ENCODE peak calls at places on chromosomes 6 and 20, in five cellular contexts. One of them, this sample, is unnamed.

GRCh38 chr6:76702187-76702586 is 629.7 kb upstream of the IMPG1 start:
- ATAC-seq in A549: no peak
- ATAC-seq in HepG2: no peak
- ATAC-seq in upper lobe of left lung: no peak
- ATAC-seq in GM12878: no peak
- ATAC-seq in this sample: no peak

GRCh38 chr20:24819331-24819965 is 129.6 kb upstream of the CST7 start:
- ATAC-seq in A549: no peak
- ATAC-seq in HepG2: no peak
- ATAC-seq in upper lobe of left lung: no peak
- ATAC-seq in GM12878: no peak
- ATAC-seq in this sample: no peak

GRCh38 chr6:37799263-37799644 is 20.3 kb upstream of the ZFAND3 start:
- ATAC-seq in A549: no peak
- ATAC-seq in HepG2: peak
- ATAC-seq in upper lobe of left lung: no peak
- ATAC-seq in GM12878: no peak
- ATAC-seq in this sample: no peak

GRCh38 chr20:20513720-20514119 is 145.8 kb downstream of the INSM1 start:
- ATAC-seq in A549: no peak
- ATAC-seq in HepG2: peak
- ATAC-seq in upper lobe of left lung: no peak
- ATAC-seq in GM12878: no peak
- ATAC-seq in this sample: no peak

GRCh38 chr6:158497620-158498019 is 62.3 kb upstream of the TMEM181 start:
- ATAC-seq in A549: no peak
- ATAC-seq in HepG2: no peak
- ATAC-seq in upper lobe of left lung: no peak
- ATAC-seq in GM12878: no peak
- ATAC-seq in this sample: no peak

GRCh38 chr6:148720897-148721296 is 25.9 kb upstream of the UST start:
- ATAC-seq in A549: no peak
- ATAC-seq in HepG2: no peak
- ATAC-seq in upper lobe of left lung: no peak
- ATAC-seq in GM12878: no peak
- ATAC-seq in this sample: no peak

GRCh38 chr6:165231581-165232276 is 77.7 kb downstream of the C6orf118 start:
- ATAC-seq in A549: peak
- ATAC-seq in HepG2: no peak
- ATAC-seq in upper lobe of left lung: no peak
- ATAC-seq in GM12878: peak
- ATAC-seq in this sample: no peak

GRCh38 chr6:132491303-132491702 is 21.6 kb downstream of the STX7 start:
- ATAC-seq in A549: no peak
- ATAC-seq in HepG2: no peak
- ATAC-seq in upper lobe of left lung: no peak
- ATAC-seq in GM12878: peak
- ATAC-seq in this sample: no peak

GRCh38 chr20:1824834-1825233 is 70.4 kb upstream of the SIRPA start:
- ATAC-seq in A549: no peak
- ATAC-seq in HepG2: no peak
- ATAC-seq in upper lobe of left lung: no peak
- ATAC-seq in GM12878: no peak
- ATAC-seq in this sample: no peak

GRCh38 chr20:63830821-63831593 is at the start of gene ZBTB46:
- ATAC-seq in A549: peak
- ATAC-seq in HepG2: no peak
- ATAC-seq in upper lobe of left lung: no peak
- ATAC-seq in GM12878: peak
- ATAC-seq in this sample: peak

GRCh38 chr6:132548746-132549463 is 3.6 kb upstream of the TAAR8 start:
- ATAC-seq in A549: no peak
- ATAC-seq in HepG2: no peak
- ATAC-seq in upper lobe of left lung: no peak
- ATAC-seq in GM12878: no peak
- ATAC-seq in this sample: no peak

GRCh38 chr6:5143625-5144311 is 58.6 kb downstream of the PPP1R3G start:
- ATAC-seq in A549: peak
- ATAC-seq in HepG2: peak
- ATAC-seq in upper lobe of left lung: peak
- ATAC-seq in GM12878: peak
- ATAC-seq in this sample: peak

GRCh38 chr6:142420822-142421221 is 119.0 kb downstream of the ADGRG6 start:
- ATAC-seq in A549: no peak
- ATAC-seq in HepG2: no peak
- ATAC-seq in upper lobe of left lung: no peak
- ATAC-seq in GM12878: no peak
- ATAC-seq in this sample: no peak

GRCh38 chr20:48538058-48538825 is 289.6 kb downstream of the PREX1 start:
- ATAC-seq in A549: peak
- ATAC-seq in HepG2: no peak
- ATAC-seq in upper lobe of left lung: no peak
- ATAC-seq in GM12878: no peak
- ATAC-seq in this sample: no peak

GRCh38 chr6:21665436-21666199 is 72.1 kb downstream of the SOX4 start:
- ATAC-seq in A549: no peak
- ATAC-seq in HepG2: peak
- ATAC-seq in upper lobe of left lung: peak
- ATAC-seq in GM12878: peak
- ATAC-seq in this sample: peak

GRCh38 chr6:139904572-139904971 is 530.1 kb upstream of the CITED2 start:
- ATAC-seq in A549: no peak
- ATAC-seq in HepG2: no peak
- ATAC-seq in upper lobe of left lung: no peak
- ATAC-seq in GM12878: no peak
- ATAC-seq in this sample: no peak

GRCh38 chr6:29887330-29887818 is 55.0 kb upstream of the HLA-A start:
- ATAC-seq in A549: peak
- ATAC-seq in HepG2: peak
- ATAC-seq in upper lobe of left lung: peak
- ATAC-seq in GM12878: peak
- ATAC-seq in this sample: peak

GRCh38 chr20:46217583-46217982 is 90.7 kb downstream of the CDH22 start:
- ATAC-seq in A549: no peak
- ATAC-seq in HepG2: no peak
- ATAC-seq in upper lobe of left lung: no peak
- ATAC-seq in GM12878: no peak
- ATAC-seq in this sample: no peak

GRCh38 chr6:6218246-6219085 is 102.0 kb downstream of the F13A1 start:
- ATAC-seq in A549: peak
- ATAC-seq in HepG2: peak
- ATAC-seq in upper lobe of left lung: peak
- ATAC-seq in GM12878: no peak
- ATAC-seq in this sample: peak

GRCh38 chr6:52330470-52330869 is 31.5 kb upstream of the PAQR8 start:
- ATAC-seq in A549: no peak
- ATAC-seq in HepG2: no peak
- ATAC-seq in upper lobe of left lung: peak
- ATAC-seq in GM12878: peak
- ATAC-seq in this sample: no peak

GRCh38 chr6:71510057-71510713 is 221.6 kb downstream of the OGFRL1 start:
- ATAC-seq in A549: peak
- ATAC-seq in HepG2: no peak
- ATAC-seq in upper lobe of left lung: peak
- ATAC-seq in GM12878: peak
- ATAC-seq in this sample: peak

GRCh38 chr6:34486106-34486740 is 20.3 kb downstream of the PACSIN1 start:
- ATAC-seq in A549: no peak
- ATAC-seq in HepG2: no peak
- ATAC-seq in upper lobe of left lung: no peak
- ATAC-seq in GM12878: no peak
- ATAC-seq in this sample: no peak

GRCh38 chr6:98985391-98985790 is 37.6 kb upstream of the FBXL4 start:
- ATAC-seq in A549: no peak
- ATAC-seq in HepG2: no peak
- ATAC-seq in upper lobe of left lung: no peak
- ATAC-seq in GM12878: no peak
- ATAC-seq in this sample: no peak

GRCh38 chr20:31578448-31579138 is 26.5 kb upstream of the ID1 start:
- ATAC-seq in A549: no peak
- ATAC-seq in HepG2: no peak
- ATAC-seq in upper lobe of left lung: no peak
- ATAC-seq in GM12878: no peak
- ATAC-seq in this sample: no peak

GRCh38 chr6:114390176-114390575 is 47.4 kb upstream of the HS3ST5 start:
- ATAC-seq in A549: no peak
- ATAC-seq in HepG2: no peak
- ATAC-seq in upper lobe of left lung: no peak
- ATAC-seq in GM12878: no peak
- ATAC-seq in this sample: no peak

GRCh38 chr6:157169186-157169585 is 154.1 kb downstream of the TMEM242 start:
- ATAC-seq in A549: no peak
- ATAC-seq in HepG2: no peak
- ATAC-seq in upper lobe of left lung: no peak
- ATAC-seq in GM12878: no peak
- ATAC-seq in this sample: peak

GRCh38 chr6:39203804-39204495 is 25.3 kb downstream of the KCNK5 start:
- ATAC-seq in A549: peak
- ATAC-seq in HepG2: no peak
- ATAC-seq in upper lobe of left lung: peak
- ATAC-seq in GM12878: no peak
- ATAC-seq in this sample: no peak

GRCh38 chr6:116969211-116969863 is 92.3 kb downstream of the RFX6 start:
- ATAC-seq in A549: peak
- ATAC-seq in HepG2: peak
- ATAC-seq in upper lobe of left lung: no peak
- ATAC-seq in GM12878: peak
- ATAC-seq in this sample: no peak

GRCh38 chr6:47952640-47953039 is 158.4 kb downstream of the PTCHD4 start:
- ATAC-seq in A549: no peak
- ATAC-seq in HepG2: no peak
- ATAC-seq in upper lobe of left lung: no peak
- ATAC-seq in GM12878: no peak
- ATAC-seq in this sample: no peak

GRCh38 chr20:32007787-32008616 is 2.2 kb upstream of the CCM2L start:
- ATAC-seq in A549: no peak
- ATAC-seq in HepG2: no peak
- ATAC-seq in upper lobe of left lung: peak
- ATAC-seq in GM12878: no peak
- ATAC-seq in this sample: peak

GRCh38 chr6:2921520-2922115 is 18.5 kb upstream of the SERPINB9 start:
- ATAC-seq in A549: no peak
- ATAC-seq in HepG2: peak
- ATAC-seq in upper lobe of left lung: no peak
- ATAC-seq in GM12878: no peak
- ATAC-seq in this sample: no peak

GRCh38 chr6:45997875-45998506 is 17.7 kb downstream of the CLIC5 start:
- ATAC-seq in A549: no peak
- ATAC-seq in HepG2: no peak
- ATAC-seq in upper lobe of left lung: peak
- ATAC-seq in GM12878: no peak
- ATAC-seq in this sample: no peak
- TF ChIP-seq EP300 in A549: no peak
- TF ChIP-seq EP300 in HepG2: no peak
- TF ChIP-seq EP300 in upper lobe of left lung: no peak
- TF ChIP-seq EP300 in GM12878: no peak
- TF ChIP-seq EP300 in this sample: no peak

GRCh38 chr6:31197559-31198305 is 27.2 kb upstream of the POU5F1 start:
- ATAC-seq in A549: peak
- ATAC-seq in HepG2: peak
- ATAC-seq in upper lobe of left lung: peak
- ATAC-seq in GM12878: peak
- ATAC-seq in this sample: peak
- TF ChIP-seq EP300 in A549: no peak
- TF ChIP-seq EP300 in HepG2: no peak
- TF ChIP-seq EP300 in upper lobe of left lung: no peak
- TF ChIP-seq EP300 in GM12878: peak
- TF ChIP-seq EP300 in this sample: no peak

GRCh38 chr6:166852484-166852975 is 103.8 kb downstream of the RNASET2 start:
- ATAC-seq in A549: no peak
- ATAC-seq in HepG2: peak
- ATAC-seq in upper lobe of left lung: no peak
- ATAC-seq in GM12878: peak
- ATAC-seq in this sample: no peak

GRCh38 chr6:166851426-166851825 is 104.9 kb downstream of the RNASET2 start:
- ATAC-seq in A549: no peak
- ATAC-seq in HepG2: no peak
- ATAC-seq in upper lobe of left lung: no peak
- ATAC-seq in GM12878: no peak
- ATAC-seq in this sample: no peak

GRCh38 chr6:166849762-166850181 is 106.6 kb downstream of the RNASET2 start:
- ATAC-seq in A549: no peak
- ATAC-seq in HepG2: no peak
- ATAC-seq in upper lobe of left lung: no peak
- ATAC-seq in GM12878: peak
- ATAC-seq in this sample: no peak

GRCh38 chr6:166848979-166849756 is 107.2 kb downstream of the RNASET2 start:
- ATAC-seq in A549: no peak
- ATAC-seq in HepG2: no peak
- ATAC-seq in upper lobe of left lung: no peak
- ATAC-seq in GM12878: no peak
- ATAC-seq in this sample: no peak

DNA sequence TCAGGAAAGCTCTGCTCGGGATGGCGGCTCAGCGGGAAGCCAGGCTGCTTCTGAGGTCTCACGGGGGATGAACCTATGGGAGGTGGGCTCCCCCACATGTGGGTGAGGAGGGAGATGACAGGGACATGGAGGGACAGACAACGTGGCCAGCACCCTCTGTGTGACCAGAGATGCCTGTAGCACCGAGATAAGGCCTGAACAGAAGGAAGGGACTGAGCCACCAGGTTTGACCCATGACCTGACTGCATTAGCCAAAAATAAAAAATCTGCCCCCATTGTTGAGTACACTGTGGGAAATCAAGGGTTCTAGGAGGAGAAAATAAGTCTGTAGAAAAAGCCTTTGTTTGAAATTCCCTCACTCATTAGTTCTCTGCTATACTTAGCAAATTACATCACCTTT is 105.7 kb downstream of the RNASET2 start:
- ATAC-seq in A549: no peak
- ATAC-seq in HepG2: no peak
- ATAC-seq in upper lobe of left lung: no peak
- ATAC-seq in GM12878: no peak
- ATAC-seq in this sample: no peak
- TF ChIP-seq EP300 in A549: no peak
- TF ChIP-seq EP300 in HepG2: no peak
- TF ChIP-seq EP300 in upper lobe of left lung: no peak
- TF ChIP-seq EP300 in GM12878: no peak
- TF ChIP-seq EP300 in this sample: no peak

DNA sequence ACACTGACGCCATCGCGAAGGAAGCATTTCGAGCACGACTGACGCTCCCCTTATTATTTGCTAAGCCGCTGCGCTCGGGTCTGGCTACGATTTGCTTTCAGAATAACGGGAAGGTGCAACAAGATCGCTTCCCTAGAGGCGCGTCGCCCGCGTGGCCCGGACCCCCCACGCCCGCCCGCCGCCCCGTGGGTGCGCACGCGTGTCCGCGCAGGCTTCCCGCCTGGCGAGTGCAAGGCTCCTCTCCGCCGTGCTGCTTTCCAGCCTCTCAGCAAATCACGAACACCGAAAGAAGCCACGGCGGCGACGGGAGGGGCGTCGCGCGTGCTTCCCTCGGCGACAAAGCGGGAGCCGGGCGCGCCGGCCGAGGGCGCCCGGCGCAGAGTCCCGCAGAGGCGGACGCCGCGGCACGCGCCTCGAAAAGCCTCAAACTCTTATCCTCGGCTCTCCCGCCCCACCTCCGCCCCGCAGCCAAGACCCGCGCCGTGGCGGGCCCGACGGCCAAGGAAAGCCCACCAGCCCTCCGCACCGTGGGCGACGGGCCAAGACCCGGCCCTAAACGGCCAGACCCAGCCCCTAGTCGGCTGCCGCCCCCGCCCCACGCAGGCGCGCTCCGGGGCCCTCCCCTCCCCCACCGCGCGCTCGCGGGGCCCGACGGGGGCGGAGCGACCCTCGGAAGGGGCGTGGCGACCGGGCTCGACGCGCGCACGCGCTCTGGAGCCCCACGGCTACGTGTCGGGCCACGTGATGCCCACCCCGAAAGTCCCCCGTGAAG is 987 bp upstream of the QKI start:
- ATAC-seq in A549: peak
- ATAC-seq in HepG2: peak
- ATAC-seq in upper lobe of left lung: peak
- ATAC-seq in GM12878: peak
- ATAC-seq in this sample: peak
- TF ChIP-seq EP300 in A549: no peak
- TF ChIP-seq EP300 in HepG2: peak
- TF ChIP-seq EP300 in upper lobe of left lung: no peak
- TF ChIP-seq EP300 in GM12878: no peak
- TF ChIP-seq EP300 in this sample: no peak

This sample was measured in gastroesophageal sphincter.